ENCODE peak calls at places on chromosomes 6 and 20, in seven cellular contexts. R is kidney epithelial cell, T is frontal cortex, J is amniotic epithelial cell, L is sciatic nerve, V is heart right ventricle, I is hippocampal formation. Y is an unnamed sample.

GRCh38 chr20:14865169-14865568 is 527.8 kb upstream of the FLRT3 start:
- DNase-seq in L (no peak), T (no peak), V (no peak), R (no peak), I (no peak), J (peak; percentile 11), Y (no peak)

GRCh38 chr20:41176711-41177552 is 39.6 kb downstream of the PLCG1 start:
- DNase-seq in R (no peak), J (no peak), I (no peak), L (peak; percentile 31), T (no peak), V (no peak), Y (no peak)

GRCh38 chr6:48075181-48075580 is 35.8 kb downstream of the PTCHD4 start:
- DNase-seq in R (no peak), T (no peak), J (no peak), V (no peak), I (no peak), L (no peak), Y (no peak)

GRCh38 chr6:112877134-112878100 is 530.3 kb downstream of the RFPL4B start:
- DNase-seq in J (peak; percentile 92), R (peak; percentile 47), L (no peak), T (no peak), V (no peak), I (peak; percentile 20), Y (no peak)

GRCh38 chr6:12995419-12995818 is 278.9 kb downstream of the PHACTR1 start:
- DNase-seq in I (no peak), J (no peak), T (no peak), R (no peak), V (no peak), L (no peak), Y (no peak)

GRCh38 chr20:51354191-51354768 is 188.2 kb downstream of the NFATC2 start:
- DNase-seq in I (no peak), J (no peak), R (no peak), T (no peak), V (no peak), L (no peak), Y (no peak)

GRCh38 chr6:474454-475185 is 83.1 kb downstream of the IRF4 start:
- DNase-seq in T (peak; percentile 29), L (no peak), J (no peak), R (no peak), I (no peak), V (no peak), Y (no peak)

GRCh38 chr6:25359191-25359861 is 80.2 kb downstream of the CARMIL1 start:
- DNase-seq in J (peak; percentile 34), T (no peak), R (peak; percentile 52), V (peak; percentile 20), I (peak; percentile 43), L (no peak), Y (peak; percentile 59)

GRCh38 chr6:98834060-98835031 is at the start of gene POU3F2:
- DNase-seq in R (peak; percentile 23), J (peak; percentile 86), L (peak; percentile 90), I (peak; percentile 100), V (peak; percentile 63), T (peak; percentile 84), Y (peak; percentile 74)

GRCh38 chr6:8268156-8268555 is 165.8 kb upstream of the EEF1E1 start:
- DNase-seq in T (no peak), L (no peak), J (no peak), V (no peak), I (no peak), R (no peak), Y (no peak)

GRCh38 chr6:109050012-109050411 is 44.6 kb downstream of the SESN1 start:
- DNase-seq in I (peak; percentile 73), V (no peak), R (no peak), T (no peak), L (no peak), J (no peak), Y (no peak)

GRCh38 chr6:144215402-144215931 is 65.2 kb downstream of the STX11 start:
- DNase-seq in R (no peak), L (no peak), J (peak; percentile 17), V (peak; percentile 26), T (peak; percentile 19), I (no peak), Y (peak; percentile 31)

GRCh38 chr6:140276719-140277118 is 902.3 kb upstream of the CITED2 start:
- DNase-seq in J (no peak), L (no peak), R (no peak), V (no peak), T (no peak), I (no peak), Y (no peak)

GRCh38 chr6:165186441-165187205 is 122.8 kb downstream of the C6orf118 start:
- DNase-seq in V (no peak), T (no peak), J (no peak), R (no peak), L (no peak), I (no peak), Y (no peak)

Y was measured in left cardiac atrium.